ENCODE peak calls at places on chromosomes 5 and 9, in five cellular contexts. I is endothelial cell, V is psoas muscle, R is AG09309, F is AG09319. J is an unnamed sample.

GRCh38 chr9:4855861-4856260 is 63.1 kb downstream of the RCL1 start:
- DNase-seq in F (no peak), I (no peak), V (peak), R (no peak), J (no peak)

GRCh38 chr5:3944930-3945329 is 349.3 kb downstream of the IRX1 start:
- DNase-seq in I (no peak), R (no peak), F (no peak), V (no peak), J (no peak)

GRCh38 chr5:91146905-91147600 is 236.1 kb downstream of the ARRDC3 start:
- DNase-seq in R (no peak), I (no peak), V (no peak), F (no peak), J (no peak)

GRCh38 chr5:36078430-36078829 is 11.7 kb upstream of the UGT3A2 start:
- DNase-seq in V (no peak), R (no peak), F (no peak), I (no peak), J (no peak)

GRCh38 chr5:173941758-173942401 is 47.1 kb upstream of the C5orf47 start:
- DNase-seq in F (no peak), I (no peak), V (no peak), R (no peak), J (no peak)

GRCh38 chr5:60916646-60917045 is 28.2 kb downstream of the ERCC8 start:
- DNase-seq in F (no peak), R (no peak), I (no peak), V (no peak), J (no peak)

GRCh38 chr5:157469687-157470086 is 9.7 kb downstream of the NIPAL4 start:
- DNase-seq in I (no peak), R (peak), F (no peak), V (no peak), J (no peak)

GRCh38 chr9:137674307-137675305 is 55.8 kb downstream of the EHMT1 start:
- DNase-seq in I (no peak), R (no peak), V (no peak), F (no peak), J (no peak)

GRCh38 chr5:72512179-72512860 is 5.1 kb upstream of the ZNF366 start:
- DNase-seq in F (no peak), V (no peak), I (no peak), R (no peak), J (no peak)

GRCh38 chr5:72519191-72519590 is 12.0 kb upstream of the ZNF366 start:
- DNase-seq in V (no peak), F (no peak), I (no peak), R (no peak), J (no peak)

GRCh38 chr5:72517961-72518690 is 10.9 kb upstream of the ZNF366 start:
- DNase-seq in V (peak), I (no peak), F (no peak), R (no peak), J (no peak)

GRCh38 chr5:72515211-72515610 is 8.0 kb upstream of the ZNF366 start:
- DNase-seq in F (no peak), V (peak), I (no peak), R (no peak), J (no peak)

GRCh38 chr5:72516916-72517315 is 9.7 kb upstream of the ZNF366 start:
- DNase-seq in V (no peak), I (no peak), R (no peak), F (no peak), J (no peak)
- TF ChIP-seq CTCF in V (no peak), I (no peak), R (no peak), F (no peak), J (no peak)

GRCh38 chr5:59221769-59222168 is 638.9 kb downstream of the RAB3C start:
- DNase-seq in F (no peak), I (no peak), V (no peak), R (no peak), J (no peak)
- TF ChIP-seq CTCF in F (no peak), I (no peak), V (no peak), R (no peak), J (no peak)

DNA sequence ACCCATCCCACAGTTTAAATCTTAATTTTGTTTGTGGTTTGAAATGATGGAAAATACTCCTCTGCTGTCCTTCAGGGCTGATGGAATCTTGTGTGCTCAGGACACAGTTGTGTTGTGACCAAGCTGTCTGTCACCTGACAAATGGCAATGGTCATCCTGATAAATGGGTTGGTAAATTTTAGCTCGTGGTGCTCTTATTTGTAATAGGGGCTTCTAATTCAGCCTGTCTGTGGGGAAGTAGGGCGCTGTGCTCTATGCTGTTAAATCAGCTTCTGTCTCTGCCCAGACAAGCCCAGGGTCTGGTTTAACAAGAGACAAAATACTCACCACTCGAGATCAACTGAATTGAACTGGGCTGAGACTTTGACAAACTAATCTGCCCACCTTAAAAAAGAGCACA is 4.5 kb downstream of the LRRTM2 start:
- DNase-seq in I (no peak), V (no peak), F (no peak), R (no peak), J (no peak)
- TF ChIP-seq CTCF in I (no peak), V (no peak), F (no peak), R (no peak), J (no peak)

GRCh38 chr5:123097483-123097870 is 8.4 kb downstream of the PRDM6 start:
- DNase-seq in V (no peak), F (no peak), I (no peak), R (no peak), J (peak)

GRCh38 chr5:123098767-123099513 is 9.9 kb downstream of the PRDM6 start:
- DNase-seq in I (no peak), F (no peak), R (no peak), V (no peak), J (peak)

GRCh38 chr5:123095694-123096120 is 6.7 kb downstream of the PRDM6 start:
- DNase-seq in F (no peak), R (no peak), V (no peak), I (no peak), J (peak)

GRCh38 chr5:123097871-123098735 is 9.1 kb downstream of the PRDM6 start:
- DNase-seq in R (no peak), I (no peak), F (no peak), V (no peak), J (peak)

GRCh38 chr5:123099514-123100151 is 10.6 kb downstream of the PRDM6 start:
- DNase-seq in R (no peak), I (peak), V (peak), F (no peak), J (peak)
- TF ChIP-seq CTCF in R (no peak), I (no peak), V (no peak), F (no peak), J (no peak)

DNA sequence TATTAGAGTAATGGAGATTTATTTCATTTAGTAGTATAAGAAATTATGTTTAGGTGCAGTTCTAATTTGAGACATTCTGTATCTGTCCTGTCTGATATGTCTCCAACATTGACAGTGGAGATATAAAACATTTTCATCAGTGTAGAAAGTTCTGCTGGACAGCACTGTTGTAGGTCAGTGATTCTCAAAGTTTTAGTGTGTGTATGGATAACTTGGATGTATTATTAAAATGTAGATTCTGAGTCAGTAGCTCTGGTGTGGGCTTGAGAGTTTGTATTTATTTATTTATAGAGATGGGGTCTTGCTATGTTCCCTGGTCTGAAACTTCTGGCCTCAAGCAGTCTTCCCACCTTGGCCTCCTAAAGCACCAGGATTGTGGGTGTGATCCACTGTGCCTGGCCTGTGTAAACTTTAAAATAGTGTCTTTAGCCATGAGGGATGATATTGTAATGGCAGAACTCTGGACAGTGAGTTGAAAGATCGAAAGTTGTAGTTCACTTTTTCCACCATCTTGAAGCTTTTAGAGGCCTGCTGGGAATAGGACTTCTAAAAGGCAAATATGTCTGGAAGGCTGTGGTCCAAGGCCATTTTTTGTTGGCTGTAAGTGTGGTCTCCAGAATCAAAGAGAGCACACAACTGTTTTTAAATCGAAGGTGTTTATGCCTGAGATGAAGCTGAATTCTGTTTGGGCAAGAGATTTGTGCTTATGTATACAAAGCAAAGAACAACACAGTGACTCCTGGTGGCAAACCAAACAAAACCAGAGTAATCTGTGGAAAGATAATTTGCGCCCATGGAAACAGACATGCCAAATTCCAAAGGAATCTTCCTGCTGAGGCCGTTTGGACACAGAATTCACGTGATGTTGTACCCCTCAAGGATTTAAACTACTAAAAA is 12.4 kb downstream of the UBAP1 start:
- DNase-seq in V (no peak), I (no peak), R (no peak), F (no peak), J (no peak)
- TF ChIP-seq CTCF in V (peak), I (no peak), R (peak), F (peak), J (peak)

GRCh38 chr9:12554636-12555035 is 138.5 kb upstream of the TYRP1 start:
- DNase-seq in V (no peak), R (no peak), I (peak), F (no peak), J (no peak)
- TF ChIP-seq CTCF in V (no peak), R (peak), I (peak), F (no peak), J (peak)

GRCh38 chr9:93450817-93451761 is at the start of gene FAM120A:
- DNase-seq in I (peak), R (no peak), F (peak), V (peak), J (peak)

GRCh38 chr9:93456022-93456421 is 2.6 kb upstream of the FAM120AOS start:
- DNase-seq in F (no peak), I (no peak), V (no peak), R (no peak), J (no peak)

GRCh38 chr9:93452710-93453046 is 703 bp downstream of the FAM120AOS start:
- DNase-seq in V (no peak), R (no peak), F (no peak), I (no peak), J (no peak)

GRCh38 chr9:93453047-93453914 is at the start of gene FAM120AOS:
- DNase-seq in F (peak), R (peak), I (peak), V (peak), J (peak)

DNA sequence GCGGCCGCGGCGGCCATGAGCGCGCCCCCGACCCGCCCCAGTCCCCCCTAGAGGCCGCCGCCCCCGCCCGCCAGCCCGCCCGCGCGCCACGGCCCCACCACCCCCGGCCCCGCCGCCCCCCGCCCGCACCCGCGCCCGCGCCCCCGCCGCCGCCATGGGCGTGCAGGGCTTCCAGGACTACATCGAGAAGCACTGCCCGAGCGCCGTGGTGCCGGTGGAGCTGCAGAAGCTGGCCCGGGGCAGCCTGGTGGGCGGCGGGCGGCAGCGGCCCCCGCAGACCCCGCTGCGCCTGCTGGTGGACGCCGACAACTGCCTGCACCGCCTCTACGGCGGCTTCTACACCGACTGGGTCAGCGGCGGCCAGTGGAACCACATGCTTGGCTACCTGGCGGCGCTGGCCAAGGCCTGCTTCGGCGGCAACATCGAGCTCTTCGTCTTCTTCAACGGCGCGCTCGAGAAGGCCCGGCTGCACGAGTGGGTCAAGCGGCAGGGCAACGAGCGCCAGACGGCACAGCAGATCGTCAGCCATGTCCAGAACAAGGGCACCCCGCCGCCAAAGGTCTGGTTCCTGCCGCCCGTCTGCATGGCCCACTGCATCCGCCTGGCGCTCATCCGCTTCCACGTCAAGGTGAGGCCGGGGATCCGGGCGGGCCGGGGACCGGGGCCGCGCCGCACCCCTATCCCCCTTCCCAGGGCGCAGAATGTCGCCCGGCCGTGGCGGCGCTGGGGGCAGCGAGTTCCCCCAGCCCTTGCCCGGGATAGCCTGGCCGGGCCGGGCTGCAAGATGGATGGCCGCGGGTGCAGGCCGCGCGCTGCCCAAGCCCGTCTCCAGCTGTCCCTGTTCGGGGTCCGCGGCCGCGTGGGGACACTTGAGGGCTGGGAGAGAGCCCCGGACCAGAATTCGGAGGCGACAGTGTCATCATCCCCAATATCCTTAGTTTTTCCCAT is 551 bp downstream of the FAM120A start:
- DNase-seq in V (peak), F (no peak), R (no peak), I (peak), J (peak)
- TF ChIP-seq CTCF in V (peak), F (no peak), R (no peak), I (no peak), J (no peak)

GRCh38 chr9:79471577-79472543 is 99.9 kb upstream of the TLE4 start:
- DNase-seq in F (peak), R (peak), I (no peak), V (peak), J (no peak)
- TF ChIP-seq CTCF in F (peak), R (peak), I (no peak), V (peak), J (no peak)

GRCh38 chr5:76384705-76385104 is 18.4 kb upstream of the IQGAP2 start:
- DNase-seq in V (no peak), R (no peak), F (no peak), I (no peak), J (no peak)
- TF ChIP-seq CTCF in V (no peak), R (no peak), F (no peak), I (no peak), J (no peak)

J was measured in GM13977.